ENCODE peak calls at places on chromosome 4, in seven cellular contexts. W is GM20000; V is lower leg skin; Q is fibroblast of lung; G is left colon; Y is activated CD4-positive, alpha-beta T cell treated with anti-CD3 and anti-CD28 coated beads, Interleukin-2, amount 10 ng/mL, durations not matched to agents 7 days and 5 days; E is progenitor cell of endocrine pancreas. R is an unnamed sample.
A peak's percentile ranks its signal among the peaks of the same experiment; 100 is the strongest.

GRCh38 chr4:10741221-10741620 is 56.7 kb upstream of the CLNK start:
- DNase-seq in W (no peak), G (no peak), V (no peak), Q (no peak), Y (no peak), E (no peak), R (no peak)

GRCh38 chr4:22238742-22239141 is 277.1 kb downstream of the ADGRA3 start:
- DNase-seq in Y (no peak), W (no peak), E (no peak), G (peak; percentile 34), V (no peak), Q (no peak), R (peak; percentile 17)

GRCh38 chr4:72970756-72971155 is 98.8 kb downstream of the COX18 start:
- DNase-seq in V (no peak), E (no peak), Q (peak; percentile 17), Y (no peak), W (no peak), G (no peak), R (no peak)

GRCh38 chr4:55727746-55728145 is 91.6 kb upstream of the NMU start:
- DNase-seq in Q (no peak), W (no peak), G (no peak), E (no peak), Y (no peak), V (no peak), R (no peak)

GRCh38 chr4:6245246-6246169 is 24.1 kb upstream of the WFS1 start:
- DNase-seq in V (no peak), W (no peak), G (no peak), Y (no peak), Q (peak; percentile 3), E (no peak), R (peak; percentile 74)

GRCh38 chr4:162644346-162644745 is 480.5 kb upstream of the FSTL5 start:
- DNase-seq in Q (peak; percentile 90), G (no peak), V (no peak), E (no peak), W (no peak), Y (no peak), R (no peak)

GRCh38 chr4:23685481-23685880 is 204.4 kb downstream of the PPARGC1A start:
- DNase-seq in Q (no peak), W (no peak), E (no peak), Y (no peak), V (no peak), G (no peak), R (no peak)

GRCh38 chr4:183105092-183105491 is 6.0 kb downstream of the WWC2 start:
- DNase-seq in V (no peak), Q (no peak), Y (no peak), G (no peak), E (no peak), W (no peak), R (no peak)

GRCh38 chr4:139152249-139152648 is 24.8 kb downstream of the ELF2 start:
- DNase-seq in Q (no peak), W (no peak), V (no peak), Y (no peak), G (no peak), E (no peak), R (no peak)

GRCh38 chr4:30825008-30825765 is 105.0 kb downstream of the PCDH7 start:
- DNase-seq in Y (no peak), E (no peak), W (no peak), Q (peak; percentile 67), V (no peak), G (no peak), R (no peak)

GRCh38 chr4:41222259-41222658 is 7.9 kb upstream of the APBB2 start:
- DNase-seq in Q (no peak), Y (no peak), V (no peak), W (no peak), G (no peak), E (no peak), R (no peak)

GRCh38 chr4:37839426-37839825 is 12.9 kb downstream of the PGM2 start:
- DNase-seq in Y (no peak), G (no peak), V (no peak), Q (no peak), E (no peak), W (no peak), R (no peak)

GRCh38 chr4:24262084-24262483 is 322.3 kb downstream of the DHX15 start:
- DNase-seq in E (no peak), G (no peak), Y (no peak), Q (no peak), V (no peak), W (no peak), R (no peak)

GRCh38 chr4:66741081-66741480 is 804.2 kb downstream of the CENPC start:
- DNase-seq in Y (no peak), G (no peak), W (no peak), V (no peak), E (no peak), Q (peak; percentile 45), R (no peak)

GRCh38 chr4:173252024-173252935 is 81.9 kb downstream of the HMGB2 start:
- DNase-seq in Q (peak; percentile 100), V (peak; percentile 48), E (no peak), Y (no peak), W (peak; percentile 45), G (peak; percentile 48), R (peak; percentile 53)

GRCh38 chr4:150972592-150972991 is 42.5 kb downstream of the LRBA start:
- DNase-seq in W (no peak), V (no peak), Q (peak; percentile 69), E (no peak), Y (no peak), G (no peak), R (no peak)

GRCh38 chr4:99838927-99839326 is 22.3 kb downstream of the DAPP1 start:
- DNase-seq in V (no peak), Y (no peak), Q (no peak), G (no peak), E (no peak), W (no peak), R (no peak)

GRCh38 chr4:87882321-87882720 is 49.6 kb downstream of the MEPE start:
- DNase-seq in V (no peak), W (no peak), Q (peak; percentile 82), E (no peak), G (no peak), Y (no peak), R (no peak)

GRCh38 chr4:112379306-112379705 is 82.1 kb downstream of the ALPK1 start:
- DNase-seq in W (no peak), G (no peak), V (no peak), Y (no peak), Q (peak; percentile 4), E (peak; percentile 70), R (peak; percentile 82)

GRCh38 chr4:38804654-38805295 is at the start of gene TLR1:
- DNase-seq in Q (peak; percentile 54), V (no peak), G (no peak), W (no peak), E (no peak), Y (peak; percentile 50), R (no peak)

GRCh38 chr4:138310498-138310897 is 68.3 kb upstream of the SLC7A11 start:
- DNase-seq in W (no peak), Y (no peak), E (no peak), Q (peak; percentile 44), V (no peak), G (no peak), R (no peak)

GRCh38 chr4:94714761-94715160 is 43.0 kb upstream of the BMPR1B start:
- DNase-seq in E (no peak), W (no peak), V (no peak), G (no peak), Q (peak; percentile 89), Y (no peak), R (no peak)

GRCh38 chr4:121950680-121951569 is 935 bp downstream of the TRPC3 start:
- DNase-seq in W (peak; percentile 65), Q (peak; percentile 23), V (no peak), G (peak; percentile 32), Y (peak; percentile 12), E (peak; percentile 9), R (peak; percentile 60)

GRCh38 chr4:184795214-184795844 is 30.4 kb downstream of the ACSL1 start:
- DNase-seq in W (no peak), Q (no peak), G (no peak), E (no peak), V (no peak), Y (no peak), R (no peak)

GRCh38 chr4:99586322-99586721 is 11.7 kb downstream of the MTTP start:
- DNase-seq in G (no peak), W (no peak), Y (no peak), V (no peak), E (no peak), Q (no peak), R (no peak)

GRCh38 chr4:128600996-128601857 is 208.3 kb upstream of the JADE1 start:
- DNase-seq in G (peak; percentile 39), W (no peak), Y (no peak), E (no peak), V (peak; percentile 62), Q (peak; percentile 97), R (peak; percentile 44)

GRCh38 chr4:176436500-176436973 is 116.8 kb downstream of the SPCS3 start:
- DNase-seq in V (no peak), G (no peak), Y (no peak), W (no peak), E (no peak), Q (peak; percentile 96), R (no peak)

GRCh38 chr4:79865253-79865652 is 207.8 kb downstream of the ANTXR2 start:
- DNase-seq in E (no peak), G (no peak), V (no peak), Y (no peak), W (no peak), Q (peak; percentile 89), R (no peak)

GRCh38 chr4:118158946-118159345 is 124.7 kb downstream of the NDST3 start:
- DNase-seq in Y (no peak), G (no peak), E (no peak), V (no peak), W (no peak), Q (peak; percentile 23), R (no peak)

GRCh38 chr4:139210486-139210885 is 33.5 kb upstream of the ELF2 start:
- DNase-seq in V (no peak), Y (no peak), E (no peak), W (no peak), G (no peak), Q (no peak), R (no peak)

GRCh38 chr4:74658114-74658513 is 136.2 kb downstream of the BTC start:
- DNase-seq in Q (no peak), E (no peak), G (no peak), Y (no peak), V (no peak), W (no peak), R (no peak)

R was measured in iPS-NIHi11.